ENCODE peak calls at places on chromosomes 6 and 20, in four cellular contexts. E, Q, K and S are unnamed samples. For H3K79me2, the result is how much of the 10 kb centered on the place peaks cover.

GRCh38 chr6:120198033-120198432 is 848.5 kb upstream of the MAN1A1 start:
- DNase-seq in E (peak), Q (no peak), K (no peak), S (peak)

GRCh38 chr6:136173519-136174507 is 76.3 kb downstream of the MTFR2 start:
- DNase-seq in E (peak), Q (peak), K (no peak), S (no peak)

GRCh38 chr6:27966044-27966443 is 9.0 kb downstream of the OR2B6 start:
- DNase-seq in E (no peak), Q (no peak), K (no peak), S (no peak)

GRCh38 chr20:6702144-6702543 is 65.3 kb upstream of the BMP2 start:
- DNase-seq in E (no peak), Q (peak), K (no peak), S (no peak)

GRCh38 chr6:33297956-33298772 is 578 bp downstream of the RGL2 start:
- DNase-seq in E (peak), Q (peak), K (no peak), S (peak)

GRCh38 chr20:5100684-5101347 is 18.9 kb downstream of the PCNA start:
- DNase-seq in E (peak), Q (peak), K (no peak), S (peak)

GRCh38 chr6:13794184-13794583 is 20.2 kb downstream of the MCUR1 start:
- DNase-seq in E (no peak), Q (peak), K (no peak), S (peak)

GRCh38 chr20:59000326-59000725 is 6.7 kb downstream of the CTSZ start:
- DNase-seq in E (no peak), Q (no peak), K (no peak), S (no peak)

GRCh38 chr6:48200874-48201273 is 89.9 kb upstream of the PTCHD4 start:
- DNase-seq in E (no peak), Q (no peak), K (no peak), S (no peak)

GRCh38 chr6:35896228-35896627 is 24.7 kb downstream of the SRPK1 start:
- DNase-seq in E (no peak), Q (no peak), K (no peak), S (no peak)

GRCh38 chr6:91653954-91654843 is 1067.3 kb upstream of the MAP3K7 start:
- DNase-seq in E (no peak), Q (no peak), K (no peak), S (no peak)

GRCh38 chr6:63392092-63392724 is 72.4 kb upstream of the LGSN start:
- DNase-seq in E (no peak), Q (no peak), K (no peak), S (no peak)

GRCh38 chr6:121890307-121890910 is 455.0 kb downstream of the GJA1 start:
- DNase-seq in E (no peak), Q (peak), K (no peak), S (no peak)

GRCh38 chr6:56357616-56358373 is 110.4 kb upstream of the COL21A1 start:
- DNase-seq in E (no peak), Q (no peak), K (no peak), S (peak)

GRCh38 chr6:139820191-139820590 is 445.7 kb upstream of the CITED2 start:
- DNase-seq in E (peak), Q (peak), K (no peak), S (peak)

GRCh38 chr6:34543421-34543820 is 12.7 kb downstream of the SPDEF start:
- DNase-seq in E (no peak), Q (peak), K (no peak), S (no peak)

GRCh38 chr6:136693090-136693489 is 99.2 kb downstream of the MAP3K5 start:
- DNase-seq in E (no peak), Q (no peak), K (no peak), S (no peak)

GRCh38 chr6:17476506-17476905 is 83.1 kb downstream of the CAP2 start:
- DNase-seq in E (no peak), Q (no peak), K (no peak), S (no peak)

GRCh38 chr20:52268184-52268583 is 76.6 kb upstream of the ZFP64 start:
- DNase-seq in E (no peak), Q (no peak), K (no peak), S (no peak)

GRCh38 chr20:31606928-31607639 is 2.0 kb downstream of the ID1 start:
- DNase-seq in E (peak), Q (peak), K (no peak), S (peak)

GRCh38 chr6:10404107-10404798 is 10.6 kb downstream of the TFAP2A start:
- DNase-seq in E (peak), Q (peak), K (peak), S (peak)
- H3K79me2 ChIP-seq in E (under half), Q (under half), K (half or more), S (half or more)

GRCh38 chr6:10542135-10542689 is 21.1 kb downstream of the GCNT2 start:
- DNase-seq in E (no peak), Q (no peak), K (no peak), S (no peak)
- H3K79me2 ChIP-seq in E (half or more), Q (under half), K (under half), S (under half)

DNA sequence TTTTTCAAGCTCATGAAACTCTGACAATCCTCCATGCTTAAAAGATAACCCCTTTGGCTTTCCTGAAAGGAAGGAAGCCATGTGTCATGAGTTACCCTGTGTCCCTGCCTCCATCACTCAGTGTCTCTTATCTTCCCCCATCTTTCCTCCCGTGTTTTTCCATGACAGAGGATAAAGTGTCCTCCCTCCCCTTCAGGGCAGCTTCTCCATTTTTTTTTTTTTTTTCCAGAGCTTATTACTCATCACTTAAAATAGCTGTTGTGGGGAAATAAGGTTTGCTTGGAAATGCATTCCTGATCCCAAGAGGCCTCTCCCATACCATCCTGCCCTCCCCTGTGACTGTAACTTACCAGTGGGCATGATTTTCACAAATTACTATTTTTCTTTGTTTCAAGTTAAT is 614.3 kb upstream of the FLRT3 start:
- DNase-seq in E (peak), Q (peak), K (peak), S (peak)
- H3K79me2 ChIP-seq in E (under half), Q (under half), K (under half), S (under half)

GRCh38 chr6:44404022-44404714 is 16.7 kb downstream of the CDC5L start:
- DNase-seq in E (no peak), Q (no peak), K (no peak), S (no peak)
- H3K79me2 ChIP-seq in E (under half), Q (under half), K (under half), S (under half)

GRCh38 chr6:68167604-68168003 is 467.5 kb upstream of the ADGRB3 start:
- DNase-seq in E (no peak), Q (no peak), K (no peak), S (no peak)

DNA sequence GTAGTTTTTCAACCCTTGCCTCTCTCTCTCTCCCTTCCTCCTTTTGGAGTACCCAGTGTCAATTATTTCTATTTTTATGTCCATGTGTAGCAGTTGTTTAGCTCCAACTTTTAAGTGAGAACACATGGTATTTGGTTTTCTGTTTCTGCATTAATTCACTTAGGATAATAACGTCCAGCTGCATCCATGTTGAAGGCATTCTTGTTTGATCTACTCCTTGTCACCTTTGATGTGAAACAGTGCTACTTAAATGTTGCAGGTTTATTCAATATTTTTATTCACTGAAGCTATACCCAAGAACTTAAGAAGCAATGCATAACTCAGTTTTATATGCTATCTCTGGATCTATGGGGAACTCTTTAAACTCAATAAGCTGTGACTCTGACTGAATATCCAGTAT is 465.2 kb upstream of the ADGRB3 start:
- DNase-seq in E (no peak), Q (no peak), K (no peak), S (no peak)
- H3K79me2 ChIP-seq in E (under half), Q (under half), K (under half), S (under half)

DNA sequence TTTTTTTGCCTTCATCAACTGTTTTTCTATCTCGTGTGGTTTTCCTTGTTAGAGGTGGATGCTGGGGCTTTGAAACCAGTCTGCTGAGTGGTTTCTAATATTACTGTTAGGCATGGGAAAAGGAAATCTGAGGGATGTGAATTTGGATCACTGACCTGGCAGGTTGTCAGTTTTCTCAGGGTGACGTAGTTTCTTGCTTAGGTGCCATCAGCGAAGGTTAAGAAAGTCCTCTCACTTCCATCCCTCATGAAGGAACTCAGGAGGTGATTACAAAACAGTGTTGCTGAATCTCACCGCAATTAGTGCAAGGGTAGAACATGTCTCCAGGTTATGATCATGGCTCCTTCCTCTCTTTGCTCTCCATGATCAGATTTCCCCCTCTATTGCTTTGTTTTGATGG is 135.9 kb downstream of the SOX4 start:
- DNase-seq in E (no peak), Q (no peak), K (no peak), S (no peak)
- H3K79me2 ChIP-seq in E (under half), Q (under half), K (under half), S (under half)

GRCh38 chr6:156900292-156900691 is 123.1 kb downstream of the ARID1B start:
- DNase-seq in E (no peak), Q (no peak), K (no peak), S (no peak)

GRCh38 chr6:156899532-156899931 is 122.4 kb downstream of the ARID1B start:
- DNase-seq in E (no peak), Q (no peak), K (no peak), S (no peak)

GRCh38 chr6:156899071-156899470 is 121.9 kb downstream of the ARID1B start:
- DNase-seq in E (no peak), Q (no peak), K (no peak), S (no peak)

GRCh38 chr6:156901309-156902019 is 124.3 kb downstream of the ARID1B start:
- DNase-seq in E (no peak), Q (peak), K (no peak), S (no peak)

DNA sequence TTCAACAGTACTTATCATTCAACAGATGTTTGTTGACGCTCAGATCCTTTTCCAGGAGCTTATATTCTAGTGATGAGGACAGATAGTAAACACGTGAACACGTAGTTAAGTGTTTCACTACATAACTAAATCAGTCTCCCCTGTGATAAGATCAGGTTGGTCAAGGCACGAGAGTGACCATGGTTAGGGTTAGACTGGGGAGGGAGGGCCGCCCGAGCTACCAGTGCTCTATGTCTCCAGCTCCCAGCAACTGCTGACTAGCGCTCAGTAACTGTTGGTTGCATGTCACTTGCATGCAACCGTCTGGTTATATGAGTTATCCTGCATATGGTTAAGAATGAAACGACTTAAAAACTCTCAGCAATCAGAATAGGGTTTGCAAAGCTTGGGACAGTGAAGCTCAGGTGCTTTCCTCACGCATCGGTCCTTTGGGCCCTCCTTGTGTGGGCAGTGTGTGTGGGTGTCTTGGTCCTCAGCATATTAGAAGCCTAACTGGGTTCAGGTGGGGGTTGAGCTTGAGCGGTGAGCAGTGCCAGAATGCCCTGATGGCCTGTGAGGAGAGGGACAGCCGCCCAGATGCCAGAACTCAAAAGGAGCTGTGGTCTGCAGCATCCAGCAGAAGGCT is 120.8 kb downstream of the ARID1B start:
- DNase-seq in E (no peak), Q (no peak), K (no peak), S (no peak)
- H3K79me2 ChIP-seq in E (half or more), Q (under half), K (under half), S (half or more)

GRCh38 chr6:20477485-20477884 is 56.8 kb upstream of the CDKAL1 start:
- DNase-seq in E (no peak), Q (no peak), K (no peak), S (no peak)
- H3K79me2 ChIP-seq in E (under half), Q (under half), K (under half), S (half or more)